ENCODE peak calls at places on chromosome 17, in six cellular contexts. Z is fibroblast of mammary gland, P is A549, C is breast epithelium, H is cardiac muscle cell, G is AG10803. A is an unnamed sample.

GRCh38 chr17:41681776-41682175 is 6.9 kb upstream of the EIF1 start:
- DNase-seq in Z (no peak), C (no peak), G (no peak), H (no peak), P (no peak), A (no peak)

GRCh38 chr17:11240041-11240801 is 792 bp upstream of the SHISA6 start:
- DNase-seq in G (no peak), P (no peak), H (no peak), Z (no peak), C (no peak), A (no peak)

GRCh38 chr17:70405492-70406220 is 236.3 kb downstream of the KCNJ2 start:
- DNase-seq in H (peak), G (peak), C (no peak), Z (peak), P (peak), A (peak)

GRCh38 chr17:28878158-28878910 is 19.2 kb downstream of the FLOT2 start:
- DNase-seq in G (no peak), P (no peak), Z (no peak), H (no peak), C (no peak), A (peak)

GRCh38 chr17:56176101-56176500 is 22.8 kb downstream of the ANKFN1 start:
- DNase-seq in Z (no peak), C (no peak), H (no peak), P (no peak), G (peak), A (no peak)

GRCh38 chr17:80633197-80633596 is 88.6 kb downstream of the RPTOR start:
- DNase-seq in Z (no peak), C (no peak), H (no peak), P (no peak), G (no peak), A (no peak)

GRCh38 chr17:65103896-65104295 is 33.3 kb upstream of the RGS9 start:
- DNase-seq in H (peak), C (no peak), Z (no peak), P (no peak), G (no peak), A (peak)

GRCh38 chr17:36652716-36653115 is 51.3 kb downstream of the MRM1 start:
- DNase-seq in Z (peak), P (no peak), H (no peak), G (no peak), C (no peak), A (peak)

GRCh38 chr17:65175952-65176351 is 38.8 kb downstream of the RGS9 start:
- DNase-seq in P (no peak), Z (no peak), G (no peak), C (no peak), H (no peak), A (no peak)

GRCh38 chr17:65495255-65496060 is 66.0 kb downstream of the AXIN2 start:
- DNase-seq in P (no peak), C (no peak), H (peak), Z (no peak), G (no peak), A (no peak)

GRCh38 chr17:2406903-2407790 is 6.3 kb upstream of the MNT start:
- DNase-seq in G (peak), H (peak), Z (peak), C (peak), P (peak), A (peak)

GRCh38 chr17:32756696-32757095 is 120.2 kb downstream of the MYO1D start:
- DNase-seq in P (no peak), H (no peak), Z (no peak), G (no peak), C (no peak), A (no peak)

GRCh38 chr17:32752934-32753333 is 124.0 kb downstream of the MYO1D start:
- DNase-seq in G (no peak), P (no peak), Z (no peak), H (no peak), C (no peak), A (no peak)

GRCh38 chr17:32759476-32759875 is 117.4 kb downstream of the MYO1D start:
- DNase-seq in P (no peak), C (no peak), H (no peak), G (no peak), Z (no peak), A (no peak)

GRCh38 chr17:32757963-32758362 is 119.0 kb downstream of the MYO1D start:
- DNase-seq in P (no peak), G (peak), H (no peak), C (no peak), Z (no peak), A (no peak)

DNA sequence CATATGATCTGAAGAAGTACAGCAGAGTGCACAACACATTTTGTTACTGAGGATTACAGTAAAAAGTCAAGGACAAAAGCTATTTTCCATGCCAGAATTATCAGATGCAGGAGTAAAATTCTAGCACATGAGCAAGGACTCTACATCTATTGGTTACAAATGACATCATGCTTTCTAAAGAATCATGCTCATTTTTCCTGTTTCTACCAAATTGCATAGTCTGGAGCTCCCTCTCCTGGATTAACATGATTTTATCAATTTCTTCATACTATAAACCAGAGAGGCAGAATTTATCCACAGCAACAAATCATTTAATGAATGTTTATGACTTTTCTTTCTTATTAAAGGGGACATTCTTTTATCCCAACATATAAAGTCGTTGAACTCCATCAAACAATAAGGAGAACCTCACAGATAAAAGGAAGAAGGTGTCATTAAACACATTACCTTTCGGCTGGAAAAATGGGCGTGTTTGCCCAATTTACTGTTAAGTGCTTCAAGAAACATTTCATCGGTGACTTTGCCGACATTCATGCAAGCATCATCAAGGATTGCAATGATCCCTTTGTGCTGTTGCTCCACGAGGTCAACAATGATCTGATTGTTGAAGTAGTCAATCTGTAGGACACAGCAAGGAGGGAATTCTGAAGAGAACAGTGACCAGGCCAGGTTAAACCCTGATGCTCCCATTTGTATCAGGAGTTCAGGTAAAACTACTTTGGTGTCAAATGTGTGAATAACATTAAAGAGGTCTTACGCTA is 121.7 kb downstream of the MYO1D start:
- DNase-seq in P (peak), Z (peak), C (no peak), H (peak), G (peak), A (peak)
- TF ChIP-seq CTCF in P (peak), Z (peak), C (peak), H (peak), G (peak), A (peak)

GRCh38 chr17:46841561-46842379 is 9.6 kb upstream of the WNT9B start:
- DNase-seq in C (no peak), G (no peak), P (peak), H (peak), Z (no peak), A (no peak)
- TF ChIP-seq CTCF in C (peak), G (peak), P (peak), H (peak), Z (no peak), A (peak)

GRCh38 chr17:82180776-82181528 is 31.7 kb downstream of the CCDC57 start:
- DNase-seq in H (no peak), P (no peak), C (no peak), Z (no peak), G (no peak), A (no peak)

GRCh38 chr17:82179946-82180475 is 32.6 kb downstream of the CCDC57 start:
- DNase-seq in P (no peak), C (no peak), G (no peak), Z (no peak), H (no peak), A (no peak)

GRCh38 chr17:82178499-82179290 is 33.9 kb downstream of the CCDC57 start:
- DNase-seq in C (no peak), G (no peak), H (no peak), Z (no peak), P (no peak), A (no peak)

GRCh38 chr17:82177761-82178498 is 34.7 kb downstream of the CCDC57 start:
- DNase-seq in G (no peak), P (no peak), C (no peak), H (no peak), Z (no peak), A (no peak)

DNA sequence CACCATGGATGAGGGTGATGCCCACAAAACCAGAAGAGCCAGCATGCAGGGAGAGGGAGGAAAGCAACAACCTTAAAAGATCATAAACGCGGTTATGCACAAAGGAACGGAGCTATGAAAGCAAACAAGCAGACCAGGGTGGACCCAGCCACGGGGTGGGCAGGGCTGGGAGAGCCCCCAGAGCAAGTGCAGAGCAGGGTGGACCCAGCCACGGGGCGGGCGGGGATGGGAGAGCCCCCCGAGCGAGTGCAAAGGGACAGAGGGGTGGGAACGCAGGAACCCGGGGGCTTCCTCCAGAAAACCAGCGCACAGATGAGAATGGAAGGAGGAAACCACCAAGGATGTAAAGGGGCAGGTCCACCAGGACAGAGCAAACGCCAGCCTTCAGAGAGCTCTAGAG is 33.2 kb downstream of the CCDC57 start:
- DNase-seq in Z (no peak), C (no peak), H (no peak), G (no peak), P (no peak), A (no peak)
- TF ChIP-seq CTCF in Z (no peak), C (no peak), H (no peak), G (no peak), P (no peak), A (no peak)

GRCh38 chr17:15463363-15463762 is 4.1 kb downstream of the CDRT4 start:
- DNase-seq in G (peak), C (peak), H (peak), P (no peak), Z (peak), A (peak)

GRCh38 chr17:15464211-15464610 is 3.2 kb downstream of the CDRT4 start:
- DNase-seq in H (no peak), P (no peak), C (no peak), G (peak), Z (no peak), A (no peak)

GRCh38 chr17:15466131-15466530 is 1.3 kb downstream of the CDRT4 start:
- DNase-seq in G (no peak), H (no peak), P (no peak), Z (no peak), C (no peak), A (no peak)

GRCh38 chr17:15465045-15465701 is 2.2 kb downstream of the CDRT4 start:
- DNase-seq in C (no peak), P (no peak), H (no peak), G (no peak), Z (no peak), A (no peak)

GRCh38 chr17:15464629-15465028 is 2.8 kb downstream of the CDRT4 start:
- DNase-seq in Z (no peak), P (no peak), G (peak), H (no peak), C (no peak), A (no peak)
- TF ChIP-seq CTCF in Z (no peak), P (no peak), G (no peak), H (no peak), C (no peak), A (no peak)

GRCh38 chr17:61409301-61410099 is 9.9 kb downstream of the TBX2 start:
- DNase-seq in Z (peak), G (peak), C (peak), H (peak), P (peak), A (peak)
- TF ChIP-seq CTCF in Z (no peak), G (peak), C (peak), H (peak), P (peak), A (peak)

GRCh38 chr17:47847341-47848197 is 3.4 kb downstream of the SP6 start:
- DNase-seq in G (no peak), Z (peak), C (no peak), P (no peak), H (no peak), A (no peak)
- TF ChIP-seq CTCF in G (peak), Z (peak), C (no peak), P (no peak), H (peak), A (peak)

GRCh38 chr17:75763613-75764416 is 1.2 kb downstream of the GALK1 start:
- DNase-seq in Z (no peak), C (no peak), P (no peak), G (no peak), H (no peak), A (no peak)

GRCh38 chr17:75764711-75765421 is at the start of gene GALK1:
- DNase-seq in H (peak), P (peak), Z (peak), G (peak), C (no peak), A (peak)

GRCh38 chr17:75763269-75763607 is 1.8 kb downstream of the GALK1 start:
- DNase-seq in P (no peak), C (no peak), G (no peak), H (no peak), Z (no peak), A (no peak)

GRCh38 chr17:75765981-75766380 is 989 bp upstream of the GALK1 start:
- DNase-seq in C (no peak), P (no peak), Z (no peak), H (no peak), G (no peak), A (no peak)

DNA sequence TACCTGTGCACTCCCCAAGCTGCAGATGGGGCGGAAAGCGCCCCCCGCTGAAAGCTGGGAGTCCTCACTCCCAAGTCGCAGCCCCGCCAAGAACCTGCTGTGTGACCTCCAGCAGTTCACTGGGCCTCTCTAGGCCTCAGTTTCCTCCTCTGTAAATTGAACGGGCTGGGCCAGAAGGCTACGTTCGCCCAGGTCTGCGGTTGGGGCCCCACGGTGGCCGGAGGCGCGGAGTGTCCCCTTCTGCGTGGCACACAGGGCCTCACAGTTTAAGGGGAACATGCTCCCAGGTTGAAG is 628 bp downstream of the GALK1 start:
- DNase-seq in H (no peak), P (no peak), Z (no peak), G (no peak), C (no peak), A (no peak)
- TF ChIP-seq CTCF in H (no peak), P (no peak), Z (no peak), G (peak), C (no peak), A (no peak)

GRCh38 chr17:75182569-75183436 is at the start of gene SUMO2:
- DNase-seq in C (peak), G (peak), H (peak), P (peak), Z (peak), A (peak)
- TF ChIP-seq CTCF in C (no peak), G (no peak), H (peak), P (no peak), Z (no peak), A (peak)